ENCODE peak calls at places on chromosomes 3 and 15, in seven cellular contexts. V, W, L, U, T, O and S are unnamed samples.

GRCh38 chr3:45665101-45665572 is 24.1 kb upstream of the SACM1L start:
- DNase-seq in L (peak; percentile 46), V (peak; percentile 60), U (peak; percentile 43), O (no peak), W (peak; percentile 74), T (no peak), S (no peak)

GRCh38 chr3:105715372-105715771 is 153.4 kb downstream of the CBLB start:
- DNase-seq in V (no peak), W (no peak), O (no peak), T (no peak), L (no peak), U (peak; percentile 80), S (no peak)

GRCh38 chr15:66961901-66962300 is 103.5 kb upstream of the SMAD3 start:
- DNase-seq in W (no peak), U (no peak), T (no peak), L (no peak), V (no peak), O (no peak), S (no peak)

GRCh38 chr3:81485444-81485865 is 276.0 kb downstream of the GBE1 start:
- DNase-seq in L (no peak), T (peak; percentile 4), W (no peak), O (no peak), U (peak; percentile 79), V (no peak), S (no peak)

GRCh38 chr15:24761704-24762302 is 86.2 kb downstream of the NPAP1 start:
- DNase-seq in L (no peak), O (no peak), T (no peak), W (no peak), V (no peak), U (peak; percentile 33), S (no peak)

GRCh38 chr15:71651750-71652186 is 158.6 kb upstream of the NR2E3 start:
- DNase-seq in O (peak; percentile 53), V (peak; percentile 74), W (no peak), T (no peak), U (peak; percentile 91), L (no peak), S (no peak)

GRCh38 chr3:133464573-133464972 is 64.7 kb downstream of the BFSP2 start:
- DNase-seq in V (peak; percentile 76), O (no peak), U (peak; percentile 62), W (no peak), L (no peak), T (no peak), S (no peak)

GRCh38 chr3:193987186-193987585 is 148.8 kb upstream of the HES1 start:
- DNase-seq in T (no peak), U (no peak), V (no peak), L (no peak), O (no peak), W (no peak), S (no peak)

GRCh38 chr15:64193971-64194370 is 31.1 kb upstream of the PPIB start:
- DNase-seq in U (no peak), L (no peak), T (no peak), W (no peak), V (peak; percentile 29), O (no peak), S (no peak)

GRCh38 chr3:156628095-156628690 is 46.2 kb upstream of the TIPARP start:
- DNase-seq in T (no peak), W (no peak), L (no peak), U (no peak), V (no peak), O (no peak), S (no peak)

GRCh38 chr3:55690746-55691540 is 203.8 kb upstream of the WNT5A start:
- DNase-seq in O (peak; percentile 45), T (peak; percentile 15), V (peak; percentile 83), W (no peak), L (no peak), U (no peak), S (peak; percentile 35)

GRCh38 chr15:101170568-101171350 is 81.1 kb downstream of the CHSY1 start:
- DNase-seq in L (no peak), T (no peak), U (peak; percentile 84), W (no peak), O (no peak), V (no peak), S (no peak)

GRCh38 chr3:48595075-48595525 is at the start of gene COL7A1:
- DNase-seq in L (no peak), U (no peak), V (no peak), O (no peak), W (no peak), T (no peak), S (no peak)

GRCh38 chr3:45773714-45774449 is 22.5 kb downstream of the SLC6A20 start:
- DNase-seq in O (no peak), V (no peak), U (no peak), T (no peak), L (no peak), W (no peak), S (no peak)

GRCh38 chr15:80599359-80599758 is 95.8 kb upstream of the ABHD17C start:
- DNase-seq in L (no peak), W (no peak), U (peak; percentile 34), V (no peak), O (no peak), T (no peak), S (no peak)

GRCh38 chr3:193899001-193899400 is 236.9 kb upstream of the HES1 start:
- DNase-seq in O (no peak), L (no peak), T (no peak), U (no peak), V (no peak), W (no peak), S (no peak)

GRCh38 chr15:62606376-62607164 is 436.0 kb upstream of the TPM1 start:
- DNase-seq in L (no peak), W (no peak), U (peak; percentile 98), O (no peak), V (no peak), T (no peak), S (no peak)

GRCh38 chr3:136018876-136019275 is 53.3 kb downstream of the PPP2R3A start:
- DNase-seq in V (no peak), T (no peak), L (no peak), W (no peak), U (no peak), O (no peak), S (no peak)

GRCh38 chr3:29922990-29923746 is 642.3 kb downstream of the RBMS3 start:
- DNase-seq in L (no peak), W (no peak), O (no peak), T (no peak), U (peak; percentile 95), V (no peak), S (no peak)

GRCh38 chr3:115120597-115120996 is 26.5 kb downstream of the ZBTB20 start:
- DNase-seq in U (no peak), W (no peak), O (no peak), V (no peak), L (no peak), T (no peak), S (no peak)

GRCh38 chr3:20043398-20043797 is 3.2 kb downstream of the KAT2B start:
- DNase-seq in U (peak; percentile 61), O (peak; percentile 83), T (no peak), V (no peak), L (peak; percentile 40), W (peak; percentile 9), S (no peak)

GRCh38 chr15:90982135-90982534 is 12.2 kb downstream of the PRC1 start:
- DNase-seq in O (no peak), U (peak; percentile 67), W (no peak), L (no peak), V (no peak), T (no peak), S (no peak)

GRCh38 chr3:39849992-39850706 is 40.7 kb downstream of the MYRIP start:
- DNase-seq in L (no peak), V (no peak), O (no peak), T (no peak), U (no peak), W (no peak), S (no peak)

GRCh38 chr3:62532796-62533195 is 159.4 kb upstream of the FEZF2 start:
- DNase-seq in V (no peak), T (no peak), U (no peak), O (no peak), W (no peak), L (no peak), S (no peak)

GRCh38 chr15:43249699-43250203 is 17.0 kb downstream of the TGM5 start:
- DNase-seq in O (no peak), T (peak; percentile 38), U (peak; percentile 50), L (no peak), V (no peak), W (no peak), S (no peak)

GRCh38 chr15:31499953-31500808 is 173.5 kb downstream of the KLF13 start:
- DNase-seq in U (no peak), L (no peak), T (no peak), O (no peak), W (no peak), V (peak; percentile 29), S (no peak)

GRCh38 chr3:84724877-84725276 is 233.9 kb upstream of the CADM2 start:
- DNase-seq in V (no peak), U (peak; percentile 66), W (no peak), L (no peak), O (no peak), T (no peak), S (no peak)

GRCh38 chr15:74123131-74123429 is 7.3 kb upstream of the ISLR2 start:
- DNase-seq in T (no peak), L (no peak), V (peak; percentile 78), U (no peak), O (no peak), W (no peak), S (no peak)

GRCh38 chr3:120487079-120487693 is 36.4 kb upstream of the FSTL1 start:
- DNase-seq in O (no peak), U (peak; percentile 95), T (no peak), W (no peak), L (no peak), V (no peak), S (no peak)

GRCh38 chr3:140147965-140148490 is 213.0 kb downstream of the CLSTN2 start:
- DNase-seq in U (no peak), L (no peak), T (no peak), O (no peak), V (no peak), W (no peak), S (no peak)

GRCh38 chr3:196707566-196707965 is 4.5 kb downstream of the CEP19 start:
- DNase-seq in W (no peak), L (no peak), U (no peak), O (no peak), T (no peak), V (no peak), S (no peak)

GRCh38 chr3:112117826-112118571 is 15.0 kb downstream of the GCSAM start:
- DNase-seq in O (no peak), T (no peak), U (no peak), W (no peak), L (peak; percentile 8), V (peak; percentile 25), S (no peak)